ENCODE peak calls at places on chromosomes 5 and 9, in five cellular contexts. E, Z, I, H and C are unnamed samples.

GRCh38 chr5:124747770-124748686 is 1.6 kb upstream of the ZNF608 start:
- DNase-seq in E (no peak), Z (no peak), I (no peak), H (peak), C (peak)

GRCh38 chr9:92642041-92642451 is 27.9 kb downstream of the IPPK start:
- DNase-seq in E (no peak), Z (peak), I (no peak), H (no peak), C (no peak)

GRCh38 chr5:54608423-54609085 is 91.0 kb downstream of the SNX18 start:
- DNase-seq in E (no peak), Z (no peak), I (no peak), H (no peak), C (no peak)

GRCh38 chr9:96478829-96479371 is 28.9 kb downstream of the HABP4 start:
- DNase-seq in E (peak), Z (no peak), I (no peak), H (peak), C (peak)

GRCh38 chr5:174571662-174572397 is 152.6 kb upstream of the MSX2 start:
- DNase-seq in E (no peak), Z (no peak), I (no peak), H (peak), C (peak)

GRCh38 chr9:15127831-15128230 is 179.2 kb downstream of the TTC39B start:
- DNase-seq in E (no peak), Z (no peak), I (no peak), H (no peak), C (no peak)

GRCh38 chr9:113343732-113344231 is 3.7 kb upstream of the WDR31 start:
- DNase-seq in E (no peak), Z (peak), I (peak), H (no peak), C (peak)

GRCh38 chr9:105455836-105456475 is 8.1 kb downstream of the FSD1L start:
- DNase-seq in E (no peak), Z (no peak), I (no peak), H (no peak), C (no peak)

GRCh38 chr9:29394855-29395254 is 1821.6 kb upstream of the C9orf72 start:
- DNase-seq in E (no peak), Z (no peak), I (no peak), H (no peak), C (no peak)

GRCh38 chr9:4349841-4350418 is 50.1 kb upstream of the GLIS3 start:
- DNase-seq in E (no peak), Z (no peak), I (no peak), H (no peak), C (no peak)

GRCh38 chr9:111399772-111400563 is 69.9 kb upstream of the OR2K2 start:
- DNase-seq in E (no peak), Z (no peak), I (no peak), H (peak), C (peak)

GRCh38 chr5:2205185-2205585 is 322.5 kb upstream of the IRX4 start:
- DNase-seq in E (no peak), Z (no peak), I (no peak), H (no peak), C (no peak)

GRCh38 chr5:38193015-38193581 is 65.3 kb upstream of the EGFLAM start:
- DNase-seq in E (peak), Z (peak), I (peak), H (peak), C (peak)

GRCh38 chr9:80928697-80929096 is 760.6 kb downstream of the TLE1 start:
- DNase-seq in E (no peak), Z (no peak), I (no peak), H (no peak), C (peak)

GRCh38 chr5:33120671-33121070 is 320.1 kb upstream of the TARS1 start:
- DNase-seq in E (no peak), Z (no peak), I (no peak), H (no peak), C (peak)

GRCh38 chr5:72662936-72663335 is 153.5 kb upstream of the TNPO1 start:
- DNase-seq in E (no peak), Z (no peak), I (no peak), H (no peak), C (no peak)

GRCh38 chr5:38463634-38464521 is 92.6 kb downstream of the LIFR start:
- DNase-seq in E (no peak), Z (no peak), I (no peak), H (peak), C (peak)

GRCh38 chr9:110156416-110156815 is 51.5 kb downstream of the C9orf152 start:
- DNase-seq in E (no peak), Z (no peak), I (no peak), H (no peak), C (no peak)

GRCh38 chr5:110086658-110087388 is 397.1 kb downstream of the MAN2A1 start:
- DNase-seq in E (peak), Z (no peak), I (no peak), H (peak), C (peak)

GRCh38 chr5:59042201-59042600 is 459.3 kb downstream of the RAB3C start:
- DNase-seq in E (no peak), Z (no peak), I (no peak), H (peak), C (peak)

GRCh38 chr9:128382261-128382660 is 11.1 kb downstream of the URM1 start:
- DNase-seq in E (no peak), Z (no peak), I (no peak), H (no peak), C (no peak)

GRCh38 chr5:891837-892389 is 688 bp downstream of the BRD9 start:
- DNase-seq in E (peak), Z (no peak), I (no peak), H (peak), C (peak)

GRCh38 chr9:137021574-137021978 is 6.5 kb downstream of the ABCA2 start:
- DNase-seq in E (no peak), Z (no peak), I (no peak), H (no peak), C (no peak)

GRCh38 chr9:104787306-104788015 is 23.5 kb downstream of the NIPSNAP3B start:
- DNase-seq in E (no peak), Z (no peak), I (no peak), H (no peak), C (no peak)

GRCh38 chr5:39360483-39361071 is 3.7 kb downstream of the C9 start:
- DNase-seq in E (no peak), Z (no peak), I (no peak), H (no peak), C (no peak)

GRCh38 chr5:82396396-82396795 is 118.2 kb upstream of the RPS23 start:
- DNase-seq in E (no peak), Z (no peak), I (no peak), H (no peak), C (peak)